ENCODE peak calls at places on chromosomes 1 and 21, in ten cellular contexts. W, Q, A, P, C, B, U, X, J and D are unnamed samples.

GRCh38 chr1:30907641-30908445 is 715 bp downstream of the SDC3 start:
- DNase-seq in W (no peak), A (no peak), Q (no peak), U (no peak), P (no peak), C (no peak), J (no peak), B (no peak), X (no peak), D (no peak)

GRCh38 chr1:225651872-225652725 is 824 bp downstream of the ENAH start:
- DNase-seq in J (peak; percentile 46), A (peak; percentile 18), P (no peak), C (peak; percentile 39), W (no peak), B (no peak), Q (peak; percentile 48), X (no peak), U (no peak), D (peak; percentile 19)

GRCh38 chr1:115883240-115883639 is 42.3 kb upstream of the NHLH2 start:
- DNase-seq in C (no peak), U (no peak), A (no peak), J (no peak), W (no peak), Q (no peak), X (no peak), B (no peak), P (no peak), D (no peak)

GRCh38 chr1:228120351-228121091 is 11.4 kb upstream of the MRPL55 start:
- DNase-seq in X (no peak), Q (no peak), P (no peak), C (peak; percentile 83), A (no peak), B (no peak), J (no peak), U (no peak), W (no peak), D (no peak)

GRCh38 chr1:30250338-30251022 is 472.9 kb downstream of the MATN1 start:
- DNase-seq in U (no peak), C (no peak), P (no peak), A (no peak), X (no peak), W (no peak), B (no peak), J (no peak), Q (no peak), D (no peak)

GRCh38 chr21:42405064-42406059 is 1.7 kb downstream of the UBASH3A start:
- DNase-seq in U (no peak), X (no peak), A (no peak), B (no peak), Q (no peak), J (no peak), C (no peak), W (no peak), P (no peak), D (no peak)

GRCh38 chr1:226827458-226827857 is 43.0 kb upstream of the PSEN2 start:
- DNase-seq in P (no peak), W (no peak), A (no peak), C (peak; percentile 73), J (peak; percentile 16), B (no peak), Q (no peak), U (peak; percentile 96), X (no peak), D (no peak)

GRCh38 chr1:51415963-51416362 is 85.6 kb upstream of the TTC39A start:
- DNase-seq in P (no peak), W (no peak), A (no peak), Q (peak; percentile 28), C (no peak), X (no peak), U (no peak), B (no peak), J (no peak), D (no peak)

GRCh38 chr1:243391355-243391754 is 135.5 kb downstream of the SDCCAG8 start:
- DNase-seq in C (no peak), U (no peak), Q (no peak), X (no peak), P (no peak), J (no peak), B (no peak), W (no peak), A (no peak), D (no peak)

GRCh38 chr1:32886012-32886827 is at the start of gene HPCA:
- DNase-seq in Q (no peak), C (peak; percentile 51), A (no peak), B (no peak), W (no peak), J (peak; percentile 72), U (no peak), X (peak; percentile 38), P (no peak), D (no peak)

GRCh38 chr1:172834609-172835008 is 175.7 kb downstream of the FASLG start:
- DNase-seq in Q (no peak), X (no peak), W (no peak), J (no peak), B (no peak), A (no peak), U (no peak), C (no peak), P (no peak), D (no peak)

GRCh38 chr1:227420147-227420546 is 101.9 kb upstream of the CDC42BPA start:
- DNase-seq in A (no peak), C (no peak), P (no peak), J (no peak), X (no peak), B (no peak), U (no peak), Q (no peak), W (no peak), D (no peak)

GRCh38 chr1:204685236-204686006 is at the start of gene LRRN2:
- DNase-seq in P (no peak), B (no peak), Q (no peak), W (no peak), C (no peak), U (no peak), J (peak; percentile 10), X (peak; percentile 60), A (peak; percentile 53), D (no peak)

GRCh38 chr21:33360871-33361602 is 36.3 kb downstream of the IFNAR1 start:
- DNase-seq in U (peak; percentile 96), B (peak; percentile 79), J (peak; percentile 74), X (peak; percentile 70), W (peak; percentile 65), P (peak; percentile 78), Q (peak; percentile 82), A (peak; percentile 52), C (peak; percentile 65), D (peak; percentile 69)

GRCh38 chr1:175889848-175890247 is 146.5 kb upstream of the TNR start:
- DNase-seq in J (no peak), U (no peak), W (no peak), X (no peak), B (no peak), P (no peak), C (no peak), A (no peak), Q (no peak), D (no peak)

GRCh38 chr1:205967555-205968335 is 24.5 kb upstream of the SLC26A9 start:
- DNase-seq in W (no peak), Q (no peak), C (no peak), X (no peak), B (no peak), U (no peak), P (no peak), J (no peak), A (no peak), D (no peak)

GRCh38 chr1:175839678-175840669 is 96.6 kb upstream of the TNR start:
- DNase-seq in J (peak; percentile 27), P (no peak), A (no peak), X (no peak), C (no peak), W (no peak), Q (no peak), U (no peak), B (no peak), D (no peak)

GRCh38 chr21:46649356-46649755 is 13.9 kb downstream of the PRMT2 start:
- DNase-seq in C (no peak), J (no peak), X (no peak), Q (no peak), B (no peak), W (no peak), A (no peak), P (no peak), U (no peak), D (no peak)

GRCh38 chr1:110084226-110085078 is 14.0 kb upstream of the ALX3 start:
- DNase-seq in W (no peak), J (peak; percentile 52), C (peak; percentile 66), X (no peak), U (no peak), P (peak; percentile 27), A (no peak), Q (peak; percentile 43), B (no peak), D (no peak)

GRCh38 chr1:4628992-4629391 is 25.4 kb upstream of the AJAP1 start:
- DNase-seq in C (no peak), A (no peak), W (no peak), Q (no peak), P (no peak), J (no peak), U (no peak), B (no peak), X (no peak), D (no peak)

GRCh38 chr1:176448340-176448739 is 14.6 kb upstream of the PAPPA2 start:
- DNase-seq in A (no peak), B (no peak), X (no peak), P (no peak), J (no peak), U (no peak), C (no peak), Q (no peak), W (no peak), D (no peak)

GRCh38 chr1:15231714-15232201 is 15.3 kb upstream of the FHAD1 start:
- DNase-seq in W (no peak), J (no peak), Q (no peak), B (no peak), A (no peak), X (no peak), U (no peak), C (no peak), P (peak; percentile 95), D (no peak)

GRCh38 chr1:167912294-167912693 is 1.6 kb downstream of the ADCY10 start:
- DNase-seq in B (no peak), C (no peak), P (no peak), A (no peak), W (no peak), U (no peak), Q (no peak), J (no peak), X (no peak), D (no peak)